ENCODE peak calls at places on chromosomes 3 and 15, in eight cellular contexts. One of them, this sample, is unnamed.

GRCh38 chr3:115512565-115513410 is 110.5 kb upstream of the GAP43 start:
- DNase-seq in fibroblast of pulmonary artery: peak; percentile 55
- DNase-seq in cardiac muscle cell: peak; percentile 67
- DNase-seq in Panc1: no peak
- DNase-seq in iPS DF 6.9: no peak
- DNase-seq in thoracic aorta: no peak
- DNase-seq in heart left ventricle: no peak
- DNase-seq in adrenal gland: peak; percentile 12
- DNase-seq in this sample: peak; percentile 77

GRCh38 chr3:177914224-177914623 is 622.0 kb upstream of the KCNMB2 start:
- DNase-seq in cardiac muscle cell: no peak
- DNase-seq in thoracic aorta: no peak
- DNase-seq in heart left ventricle: no peak
- DNase-seq in iPS DF 6.9: no peak
- DNase-seq in adrenal gland: no peak
- DNase-seq in fibroblast of pulmonary artery: no peak
- DNase-seq in Panc1: no peak
- DNase-seq in this sample: no peak

GRCh38 chr3:8837172-8837571 is 67.8 kb upstream of the OXTR start:
- DNase-seq in iPS DF 6.9: no peak
- DNase-seq in cardiac muscle cell: peak; percentile 52
- DNase-seq in Panc1: no peak
- DNase-seq in heart left ventricle: no peak
- DNase-seq in fibroblast of pulmonary artery: peak; percentile 57
- DNase-seq in thoracic aorta: no peak
- DNase-seq in adrenal gland: no peak
- DNase-seq in this sample: peak; percentile 94

GRCh38 chr15:23854535-23855252 is 167.6 kb upstream of the NDN start:
- DNase-seq in heart left ventricle: no peak
- DNase-seq in fibroblast of pulmonary artery: no peak
- DNase-seq in cardiac muscle cell: no peak
- DNase-seq in Panc1: no peak
- DNase-seq in adrenal gland: peak; percentile 6
- DNase-seq in iPS DF 6.9: no peak
- DNase-seq in thoracic aorta: no peak
- DNase-seq in this sample: peak; percentile 6

GRCh38 chr3:138786788-138787276 is 47.9 kb downstream of the PIK3CB start:
- DNase-seq in fibroblast of pulmonary artery: peak; percentile 81
- DNase-seq in Panc1: no peak
- DNase-seq in cardiac muscle cell: peak; percentile 89
- DNase-seq in heart left ventricle: no peak
- DNase-seq in adrenal gland: no peak
- DNase-seq in iPS DF 6.9: no peak
- DNase-seq in thoracic aorta: no peak
- DNase-seq in this sample: peak; percentile 64

GRCh38 chr3:186307594-186307993 is 54.4 kb downstream of the DGKG start:
- DNase-seq in iPS DF 6.9: no peak
- DNase-seq in Panc1: no peak
- DNase-seq in thoracic aorta: no peak
- DNase-seq in adrenal gland: no peak
- DNase-seq in fibroblast of pulmonary artery: peak; percentile 75
- DNase-seq in heart left ventricle: no peak
- DNase-seq in cardiac muscle cell: peak; percentile 73
- DNase-seq in this sample: peak; percentile 60

GRCh38 chr3:117045143-117045542 is 335.6 kb downstream of the TUSC7 start:
- DNase-seq in iPS DF 6.9: peak; percentile 61
- DNase-seq in cardiac muscle cell: no peak
- DNase-seq in adrenal gland: peak; percentile 26
- DNase-seq in Panc1: no peak
- DNase-seq in thoracic aorta: no peak
- DNase-seq in heart left ventricle: no peak
- DNase-seq in fibroblast of pulmonary artery: no peak
- DNase-seq in this sample: no peak

GRCh38 chr15:55250392-55250791 is 39.2 kb downstream of the RAB27A start:
- DNase-seq in adrenal gland: peak; percentile 63
- DNase-seq in Panc1: peak; percentile 10
- DNase-seq in heart left ventricle: no peak
- DNase-seq in fibroblast of pulmonary artery: peak; percentile 94
- DNase-seq in iPS DF 6.9: no peak
- DNase-seq in cardiac muscle cell: peak; percentile 93
- DNase-seq in thoracic aorta: no peak
- DNase-seq in this sample: peak; percentile 95

GRCh38 chr3:159892801-159893200 is 95.8 kb upstream of the IL12A start:
- DNase-seq in Panc1: no peak
- DNase-seq in fibroblast of pulmonary artery: no peak
- DNase-seq in adrenal gland: no peak
- DNase-seq in cardiac muscle cell: no peak
- DNase-seq in heart left ventricle: no peak
- DNase-seq in iPS DF 6.9: no peak
- DNase-seq in thoracic aorta: no peak
- DNase-seq in this sample: no peak

GRCh38 chr3:119405315-119405714 is 58.1 kb downstream of the TMEM39A start:
- DNase-seq in Panc1: no peak
- DNase-seq in cardiac muscle cell: no peak
- DNase-seq in fibroblast of pulmonary artery: no peak
- DNase-seq in adrenal gland: no peak
- DNase-seq in heart left ventricle: no peak
- DNase-seq in thoracic aorta: no peak
- DNase-seq in iPS DF 6.9: no peak
- DNase-seq in this sample: no peak

GRCh38 chr15:39587910-39588530 is 7.1 kb downstream of the THBS1 start:
- DNase-seq in fibroblast of pulmonary artery: peak; percentile 70
- DNase-seq in iPS DF 6.9: no peak
- DNase-seq in Panc1: no peak
- DNase-seq in thoracic aorta: no peak
- DNase-seq in heart left ventricle: no peak
- DNase-seq in adrenal gland: no peak
- DNase-seq in cardiac muscle cell: peak; percentile 53
- DNase-seq in this sample: peak; percentile 20

GRCh38 chr15:44298878-44299277 is 10.4 kb downstream of the GOLM2 start:
- DNase-seq in adrenal gland: no peak
- DNase-seq in cardiac muscle cell: no peak
- DNase-seq in heart left ventricle: no peak
- DNase-seq in thoracic aorta: no peak
- DNase-seq in fibroblast of pulmonary artery: no peak
- DNase-seq in iPS DF 6.9: no peak
- DNase-seq in Panc1: no peak
- DNase-seq in this sample: peak; percentile 3

GRCh38 chr3:71450162-71450561 is 133.4 kb downstream of the FOXP1 start:
- DNase-seq in Panc1: no peak
- DNase-seq in fibroblast of pulmonary artery: no peak
- DNase-seq in thoracic aorta: no peak
- DNase-seq in heart left ventricle: no peak
- DNase-seq in iPS DF 6.9: no peak
- DNase-seq in adrenal gland: no peak
- DNase-seq in cardiac muscle cell: no peak
- DNase-seq in this sample: no peak

GRCh38 chr3:141294300-141294699 is 62.7 kb downstream of the PXYLP1 start:
- DNase-seq in fibroblast of pulmonary artery: no peak
- DNase-seq in thoracic aorta: no peak
- DNase-seq in adrenal gland: no peak
- DNase-seq in cardiac muscle cell: peak; percentile 17
- DNase-seq in Panc1: no peak
- DNase-seq in heart left ventricle: no peak
- DNase-seq in iPS DF 6.9: no peak
- DNase-seq in this sample: no peak

GRCh38 chr15:68440136-68440535 is 8.2 kb upstream of the ITGA11 start:
- DNase-seq in fibroblast of pulmonary artery: no peak
- DNase-seq in cardiac muscle cell: no peak
- DNase-seq in Panc1: no peak
- DNase-seq in iPS DF 6.9: no peak
- DNase-seq in adrenal gland: no peak
- DNase-seq in heart left ventricle: peak; percentile 11
- DNase-seq in thoracic aorta: no peak
- DNase-seq in this sample: no peak

GRCh38 chr15:49644364-49644794 is 23.5 kb downstream of the DTWD1 start:
- DNase-seq in heart left ventricle: no peak
- DNase-seq in adrenal gland: peak; percentile 39
- DNase-seq in Panc1: no peak
- DNase-seq in fibroblast of pulmonary artery: peak; percentile 38
- DNase-seq in cardiac muscle cell: peak; percentile 34
- DNase-seq in thoracic aorta: no peak
- DNase-seq in iPS DF 6.9: no peak
- DNase-seq in this sample: no peak

GRCh38 chr15:92205255-92205739 is 188.4 kb upstream of the ST8SIA2 start:
- DNase-seq in adrenal gland: peak; percentile 40
- DNase-seq in cardiac muscle cell: no peak
- DNase-seq in Panc1: no peak
- DNase-seq in iPS DF 6.9: peak; percentile 35
- DNase-seq in heart left ventricle: peak; percentile 25
- DNase-seq in fibroblast of pulmonary artery: no peak
- DNase-seq in thoracic aorta: no peak
- DNase-seq in this sample: no peak

GRCh38 chr15:25764980-25765735 is 98.0 kb downstream of the ATP10A start:
- DNase-seq in cardiac muscle cell: no peak
- DNase-seq in adrenal gland: no peak
- DNase-seq in heart left ventricle: no peak
- DNase-seq in iPS DF 6.9: no peak
- DNase-seq in fibroblast of pulmonary artery: no peak
- DNase-seq in thoracic aorta: no peak
- DNase-seq in Panc1: no peak
- DNase-seq in this sample: no peak

GRCh38 chr15:29664406-29664805 is 157.9 kb downstream of the TJP1 start:
- DNase-seq in heart left ventricle: no peak
- DNase-seq in Panc1: no peak
- DNase-seq in iPS DF 6.9: no peak
- DNase-seq in thoracic aorta: no peak
- DNase-seq in adrenal gland: no peak
- DNase-seq in cardiac muscle cell: no peak
- DNase-seq in fibroblast of pulmonary artery: no peak
- DNase-seq in this sample: no peak

GRCh38 chr3:184160456-184160855 is 5.3 kb downstream of the DVL3 start:
- DNase-seq in fibroblast of pulmonary artery: peak; percentile 51
- DNase-seq in adrenal gland: no peak
- DNase-seq in cardiac muscle cell: peak; percentile 66
- DNase-seq in iPS DF 6.9: no peak
- DNase-seq in thoracic aorta: no peak
- DNase-seq in heart left ventricle: no peak
- DNase-seq in Panc1: no peak
- DNase-seq in this sample: peak; percentile 77

GRCh38 chr15:25439456-25439836 is 622 bp upstream of the UBE3A start:
- DNase-seq in heart left ventricle: no peak
- DNase-seq in cardiac muscle cell: peak; percentile 31
- DNase-seq in fibroblast of pulmonary artery: peak; percentile 26
- DNase-seq in iPS DF 6.9: no peak
- DNase-seq in Panc1: no peak
- DNase-seq in thoracic aorta: no peak
- DNase-seq in adrenal gland: peak; percentile 58
- DNase-seq in this sample: peak; percentile 48

GRCh38 chr3:29285356-29286070 is 4.6 kb downstream of the RBMS3 start:
- DNase-seq in cardiac muscle cell: peak; percentile 73
- DNase-seq in thoracic aorta: no peak
- DNase-seq in Panc1: no peak
- DNase-seq in iPS DF 6.9: no peak
- DNase-seq in heart left ventricle: no peak
- DNase-seq in fibroblast of pulmonary artery: peak; percentile 74
- DNase-seq in adrenal gland: no peak
- DNase-seq in this sample: peak; percentile 55

GRCh38 chr3:183481582-183481981 is 53.2 kb upstream of the MCF2L2 start:
- DNase-seq in adrenal gland: no peak
- DNase-seq in fibroblast of pulmonary artery: no peak
- DNase-seq in heart left ventricle: no peak
- DNase-seq in cardiac muscle cell: no peak
- DNase-seq in thoracic aorta: no peak
- DNase-seq in Panc1: no peak
- DNase-seq in iPS DF 6.9: no peak
- DNase-seq in this sample: no peak

GRCh38 chr15:45307230-45307924 is 55.3 kb downstream of the SLC28A2 start:
- DNase-seq in thoracic aorta: no peak
- DNase-seq in heart left ventricle: no peak
- DNase-seq in Panc1: no peak
- DNase-seq in cardiac muscle cell: peak; percentile 79
- DNase-seq in adrenal gland: peak; percentile 32
- DNase-seq in iPS DF 6.9: no peak
- DNase-seq in fibroblast of pulmonary artery: peak; percentile 67
- DNase-seq in this sample: peak; percentile 69
- H3K4me3 ChIP-seq in thoracic aorta: peak overlapping the region; percentile 70
- H3K4me3 ChIP-seq in heart left ventricle: no peak overlapping the region
- H3K4me3 ChIP-seq in Panc1: no peak overlapping the region
- H3K4me3 ChIP-seq in cardiac muscle cell: no peak overlapping the region
- H3K4me3 ChIP-seq in adrenal gland: no peak overlapping the region
- H3K4me3 ChIP-seq in iPS DF 6.9: no peak overlapping the region
- H3K4me3 ChIP-seq in fibroblast of pulmonary artery: peak overlapping the region; percentile 9
- H3K4me3 ChIP-seq in this sample: no peak overlapping the region

GRCh38 chr15:99442268-99442897 is 123.4 kb upstream of the MEF2A start:
- DNase-seq in thoracic aorta: peak; percentile 46
- DNase-seq in Panc1: peak; percentile 46
- DNase-seq in cardiac muscle cell: peak; percentile 97
- DNase-seq in fibroblast of pulmonary artery: peak; percentile 93
- DNase-seq in adrenal gland: peak; percentile 36
- DNase-seq in iPS DF 6.9: no peak
- DNase-seq in heart left ventricle: peak; percentile 80
- DNase-seq in this sample: peak; percentile 92
- H3K4me3 ChIP-seq in thoracic aorta: peak overlapping the region; percentile 44
- H3K4me3 ChIP-seq in Panc1: no peak overlapping the region
- H3K4me3 ChIP-seq in cardiac muscle cell: no peak overlapping the region
- H3K4me3 ChIP-seq in fibroblast of pulmonary artery: no peak overlapping the region
- H3K4me3 ChIP-seq in adrenal gland: no peak overlapping the region
- H3K4me3 ChIP-seq in iPS DF 6.9: no peak overlapping the region
- H3K4me3 ChIP-seq in heart left ventricle: no peak overlapping the region
- H3K4me3 ChIP-seq in this sample: no peak overlapping the region

GRCh38 chr3:31289592-31289991 is 243.1 kb upstream of the STT3B start:
- DNase-seq in Panc1: no peak
- DNase-seq in thoracic aorta: no peak
- DNase-seq in heart left ventricle: no peak
- DNase-seq in fibroblast of pulmonary artery: no peak
- DNase-seq in cardiac muscle cell: no peak
- DNase-seq in adrenal gland: no peak
- DNase-seq in iPS DF 6.9: no peak
- DNase-seq in this sample: no peak

GRCh38 chr3:31290046-31290445 is 242.7 kb upstream of the STT3B start:
- DNase-seq in heart left ventricle: no peak
- DNase-seq in adrenal gland: no peak
- DNase-seq in cardiac muscle cell: no peak
- DNase-seq in Panc1: no peak
- DNase-seq in iPS DF 6.9: no peak
- DNase-seq in fibroblast of pulmonary artery: no peak
- DNase-seq in thoracic aorta: no peak
- DNase-seq in this sample: no peak

GRCh38 chr3:31288224-31288623 is 244.5 kb upstream of the STT3B start:
- DNase-seq in fibroblast of pulmonary artery: no peak
- DNase-seq in thoracic aorta: no peak
- DNase-seq in cardiac muscle cell: no peak
- DNase-seq in iPS DF 6.9: no peak
- DNase-seq in Panc1: no peak
- DNase-seq in heart left ventricle: no peak
- DNase-seq in adrenal gland: no peak
- DNase-seq in this sample: no peak

GRCh38 chr3:31285808-31286486 is 246.8 kb upstream of the STT3B start:
- DNase-seq in adrenal gland: no peak
- DNase-seq in Panc1: no peak
- DNase-seq in fibroblast of pulmonary artery: no peak
- DNase-seq in thoracic aorta: no peak
- DNase-seq in iPS DF 6.9: no peak
- DNase-seq in cardiac muscle cell: no peak
- DNase-seq in heart left ventricle: no peak
- DNase-seq in this sample: no peak

GRCh38 chr3:31288641-31289100 is 244.1 kb upstream of the STT3B start:
- DNase-seq in fibroblast of pulmonary artery: peak; percentile 54
- DNase-seq in Panc1: no peak
- DNase-seq in iPS DF 6.9: no peak
- DNase-seq in adrenal gland: peak; percentile 66
- DNase-seq in cardiac muscle cell: peak; percentile 38
- DNase-seq in heart left ventricle: peak; percentile 30
- DNase-seq in thoracic aorta: no peak
- DNase-seq in this sample: peak; percentile 36
- H3K4me3 ChIP-seq in fibroblast of pulmonary artery: no peak overlapping the region
- H3K4me3 ChIP-seq in Panc1: no peak overlapping the region
- H3K4me3 ChIP-seq in iPS DF 6.9: no peak overlapping the region
- H3K4me3 ChIP-seq in adrenal gland: no peak overlapping the region
- H3K4me3 ChIP-seq in cardiac muscle cell: no peak overlapping the region
- H3K4me3 ChIP-seq in heart left ventricle: no peak overlapping the region
- H3K4me3 ChIP-seq in thoracic aorta: no peak overlapping the region
- H3K4me3 ChIP-seq in this sample: no peak overlapping the region

GRCh38 chr15:70093481-70094309 is 4.0 kb downstream of the TLE3 start:
- DNase-seq in cardiac muscle cell: peak; percentile 67
- DNase-seq in thoracic aorta: no peak
- DNase-seq in heart left ventricle: no peak
- DNase-seq in fibroblast of pulmonary artery: peak; percentile 79
- DNase-seq in Panc1: no peak
- DNase-seq in iPS DF 6.9: no peak
- DNase-seq in adrenal gland: no peak
- DNase-seq in this sample: peak; percentile 49
- H3K4me3 ChIP-seq in cardiac muscle cell: no peak overlapping the region
- H3K4me3 ChIP-seq in thoracic aorta: peak overlapping the region; percentile 20
- H3K4me3 ChIP-seq in heart left ventricle: no peak overlapping the region
- H3K4me3 ChIP-seq in fibroblast of pulmonary artery: peak overlapping the region; percentile 88
- H3K4me3 ChIP-seq in Panc1: peak overlapping the region; percentile 92
- H3K4me3 ChIP-seq in iPS DF 6.9: no peak overlapping the region
- H3K4me3 ChIP-seq in adrenal gland: no peak overlapping the region
- H3K4me3 ChIP-seq in this sample: no peak overlapping the region

This sample was measured in fibroblast of mammary gland.